ENCODE peak calls at places on chromosomes 6 and 20, in ten cellular contexts. H, L, D, W, O, K, F, J, Z and A are unnamed samples.

GRCh38 chr6:89483111-89483720 is 50.3 kb downstream of the ANKRD6 start:
- DNase-seq in H (no peak), L (no peak), J (no peak), W (peak), O (no peak), D (no peak), Z (no peak), K (no peak), F (no peak), A (no peak)

GRCh38 chr6:162069995-162070394 is 657.6 kb downstream of the PRKN start:
- DNase-seq in L (no peak), W (no peak), J (no peak), H (no peak), O (no peak), F (no peak), Z (no peak), K (no peak), D (no peak), A (no peak)

GRCh38 chr6:41286544-41287346 is at the start of gene TREM1:
- DNase-seq in Z (no peak), L (peak), H (no peak), W (peak), F (no peak), K (no peak), D (no peak), O (peak), J (peak), A (peak)

GRCh38 chr20:58690351-58690750 is 2.2 kb upstream of the NPEPL1 start:
- DNase-seq in D (no peak), H (no peak), L (no peak), J (no peak), F (no peak), K (no peak), W (peak), Z (no peak), O (no peak), A (no peak)

GRCh38 chr6:53042112-53042511 is 23.1 kb upstream of the FBXO9 start:
- DNase-seq in D (no peak), L (peak), J (peak), F (no peak), H (no peak), K (no peak), Z (no peak), O (peak), W (peak), A (no peak)

GRCh38 chr6:107561325-107561724 is 71.4 kb downstream of the SOBP start:
- DNase-seq in J (no peak), O (no peak), F (no peak), D (no peak), K (no peak), Z (no peak), L (no peak), H (no peak), W (peak), A (no peak)

GRCh38 chr6:132142308-132142707 is 191.1 kb upstream of the CCN2 start:
- DNase-seq in J (no peak), F (no peak), O (no peak), W (peak), H (no peak), Z (no peak), L (no peak), K (no peak), D (no peak), A (no peak)

GRCh38 chr6:73521351-73522254 is 771 bp upstream of the EEF1A1 start:
- DNase-seq in Z (no peak), O (peak), L (peak), J (peak), D (peak), K (no peak), F (peak), H (no peak), W (peak), A (peak)

GRCh38 chr6:88629838-88630462 is 333.5 kb downstream of the RNGTT start:
- DNase-seq in K (no peak), L (peak), Z (no peak), H (no peak), J (peak), W (no peak), F (peak), O (no peak), D (no peak), A (peak)

GRCh38 chr20:568865-569415 is 25.4 kb upstream of the CSNK2A1 start:
- DNase-seq in K (no peak), F (no peak), D (peak), L (no peak), H (no peak), O (no peak), W (no peak), Z (no peak), J (peak), A (no peak)

GRCh38 chr6:2918936-2919335 is 15.8 kb upstream of the SERPINB9 start:
- DNase-seq in H (no peak), F (no peak), K (no peak), J (no peak), O (no peak), L (no peak), W (no peak), D (no peak), Z (no peak), A (peak)

GRCh38 chr6:106908386-106908840 is 66.1 kb downstream of the CD24 start:
- DNase-seq in K (no peak), W (no peak), F (no peak), D (no peak), Z (no peak), O (no peak), J (peak), H (no peak), L (no peak), A (no peak)

GRCh38 chr6:127207591-127208120 is 59.0 kb upstream of the RNF146 start:
- DNase-seq in W (peak), O (no peak), D (no peak), Z (no peak), F (no peak), H (no peak), J (peak), K (no peak), L (no peak), A (no peak)

GRCh38 chr6:113591896-113592827 is 265.0 kb upstream of the MARCKS start:
- DNase-seq in H (no peak), F (no peak), W (peak), O (peak), D (no peak), J (no peak), Z (no peak), L (no peak), K (no peak), A (peak)

GRCh38 chr6:26743157-26743821 is 83.7 kb upstream of the ZNF322 start:
- DNase-seq in J (peak), D (no peak), O (no peak), W (peak), H (no peak), K (no peak), Z (no peak), F (no peak), L (peak), A (no peak)

GRCh38 chr6:17870302-17871168 is 116.9 kb downstream of the KIF13A start:
- DNase-seq in W (peak), L (no peak), O (no peak), F (no peak), D (no peak), J (no peak), K (no peak), H (no peak), Z (no peak), A (no peak)

GRCh38 chr20:61557603-61558002 is 305.5 kb downstream of the CDH4 start:
- DNase-seq in J (no peak), O (no peak), L (no peak), D (no peak), Z (no peak), W (no peak), K (no peak), F (no peak), H (no peak), A (no peak)

GRCh38 chr6:106281088-106281487 is 44.5 kb downstream of the ATG5 start:
- DNase-seq in L (no peak), K (no peak), F (no peak), O (no peak), J (peak), D (no peak), W (no peak), H (no peak), Z (no peak), A (no peak)

GRCh38 chr20:18380908-18381529 is 85.8 kb downstream of the DZANK1 start:
- DNase-seq in F (no peak), Z (no peak), D (peak), J (no peak), K (no peak), L (no peak), W (no peak), O (no peak), H (no peak), A (no peak)

GRCh38 chr20:63626424-63627128 is at the start of gene GMEB2:
- DNase-seq in F (no peak), K (peak), W (no peak), O (peak), J (no peak), L (no peak), Z (peak), H (peak), D (peak), A (no peak)

GRCh38 chr6:56188429-56188828 is 59.0 kb downstream of the COL21A1 start:
- DNase-seq in O (no peak), K (no peak), D (no peak), L (no peak), Z (no peak), J (no peak), H (no peak), F (no peak), W (no peak), A (no peak)